ENCODE peak calls at places on chromosomes 5 and 9, in eight cellular contexts. T is tibial artery, S is PC-9, O is GM23248, C is tibial nerve, M is HCT116, Y is MM.1S, D is right atrium auricular region. K is an unnamed sample.

GRCh38 chr5:141846031-141846430 is 32.2 kb downstream of the PCDH1 start:
- DNase-seq in T (no peak), S (no peak), O (peak), C (no peak), M (no peak), Y (no peak), D (no peak), K (no peak)

GRCh38 chr5:74642543-74642863 is 2.0 kb upstream of the ENC1 start:
- DNase-seq in T (no peak), S (peak), O (peak), C (no peak), M (no peak), Y (no peak), D (no peak), K (no peak)

GRCh38 chr5:120252839-120253238 is 211.3 kb upstream of the PRR16 start:
- DNase-seq in T (no peak), S (no peak), O (no peak), C (no peak), M (no peak), Y (no peak), D (no peak), K (no peak)

GRCh38 chr5:133319244-133319643 is 267.4 kb downstream of the HSPA4 start:
- DNase-seq in T (no peak), S (no peak), O (no peak), C (no peak), M (no peak), Y (no peak), D (no peak), K (no peak)

GRCh38 chr5:141713616-141714309 is 31.7 kb upstream of the ARAP3 start:
- DNase-seq in T (no peak), S (peak), O (peak), C (no peak), M (no peak), Y (no peak), D (no peak), K (no peak)

GRCh38 chr9:122134822-122135528 is 24.6 kb downstream of the NDUFA8 start:
- DNase-seq in T (no peak), S (no peak), O (peak), C (no peak), M (no peak), Y (no peak), D (no peak), K (no peak)

GRCh38 chr5:116032094-116032517 is at the start of gene ARL14EPL:
- DNase-seq in T (peak), S (peak), O (peak), C (no peak), M (peak), Y (no peak), D (peak), K (peak)

GRCh38 chr5:31632460-31632859 is 6.5 kb upstream of the PDZD2 start:
- DNase-seq in T (no peak), S (no peak), O (no peak), C (no peak), M (no peak), Y (no peak), D (no peak), K (no peak)

DNA sequence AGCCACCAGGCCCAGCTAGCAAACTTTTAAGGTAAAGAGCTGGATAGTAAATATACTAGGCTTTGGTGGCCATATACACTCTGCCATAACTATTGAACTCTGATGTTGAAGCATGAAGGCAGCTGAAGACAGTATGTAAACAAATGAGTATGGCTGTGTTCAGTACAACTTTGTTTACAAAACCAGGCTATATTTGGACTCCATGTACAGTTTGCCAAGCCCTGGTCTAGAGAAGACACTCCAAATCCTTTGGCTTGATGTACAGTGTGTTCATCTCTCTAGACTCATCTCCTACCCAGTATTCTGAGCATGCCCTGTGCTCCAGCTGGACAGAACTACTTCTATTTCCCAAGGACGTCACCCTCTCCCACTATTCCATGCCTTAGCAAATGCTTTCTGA is 54.3 kb upstream of the MEGF10 start:
- DNase-seq in T (no peak), S (no peak), O (no peak), C (no peak), M (no peak), Y (no peak), D (no peak), K (no peak)
- H3K27ac ChIP-seq in T (no peak), S (no peak), O (no peak), C (no peak), M (no peak), Y (no peak), D (no peak), K (no peak)

DNA sequence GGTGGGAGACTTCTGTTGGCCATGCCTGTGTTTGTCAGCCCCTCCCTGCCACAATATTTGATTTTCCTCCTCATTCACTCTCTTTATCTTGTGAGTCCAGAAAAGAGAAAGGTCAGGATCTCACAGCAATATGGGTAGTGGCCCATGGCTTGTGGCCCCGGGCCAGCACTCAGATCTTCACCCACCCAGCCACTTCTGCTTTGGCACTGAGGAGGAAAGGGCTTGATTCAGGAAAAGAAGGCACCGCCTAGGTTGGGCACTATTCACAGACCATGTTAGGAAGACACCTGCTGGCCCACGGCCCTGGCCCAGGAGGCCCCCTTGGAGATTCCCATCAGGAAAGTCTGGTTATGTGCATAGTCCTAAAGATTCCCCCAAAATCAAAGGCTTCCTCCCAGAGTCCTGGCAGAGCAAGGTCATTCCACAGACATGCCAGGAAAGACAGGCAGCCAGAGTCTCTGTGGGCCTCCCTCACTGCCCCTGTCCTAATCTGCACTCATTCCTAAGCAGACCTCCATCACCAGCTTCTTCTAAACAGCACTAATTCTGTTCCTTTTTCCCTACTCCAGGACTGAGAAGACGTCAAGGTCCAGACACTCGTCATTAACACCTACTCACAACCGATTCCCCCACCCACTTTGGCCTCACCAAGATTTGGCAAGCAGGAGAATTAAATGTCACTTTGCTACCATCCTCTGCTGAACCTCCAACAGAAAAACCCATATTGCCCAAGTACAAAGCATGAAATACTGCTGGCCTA is 179.3 kb downstream of the DEPDC1B start:
- DNase-seq in T (peak), S (no peak), O (no peak), C (no peak), M (no peak), Y (no peak), D (no peak), K (no peak)
- H3K27ac ChIP-seq in T (peak), S (no peak), O (no peak), C (no peak), M (no peak), Y (no peak), D (peak), K (no peak)

GRCh38 chr9:91857831-91858669 is 92.0 kb downstream of the ROR2 start:
- DNase-seq in T (no peak), S (no peak), O (no peak), C (no peak), M (no peak), Y (no peak), D (no peak), K (no peak)
- H3K27ac ChIP-seq in T (no peak), S (no peak), O (no peak), C (no peak), M (no peak), Y (no peak), D (no peak), K (no peak)

GRCh38 chr9:87497080-87497603 is 525 bp upstream of the DAPK1 start:
- DNase-seq in T (no peak), S (no peak), O (no peak), C (no peak), M (no peak), Y (no peak), D (no peak), K (no peak)
- H3K27ac ChIP-seq in T (no peak), S (peak), O (no peak), C (no peak), M (no peak), Y (peak), D (no peak), K (no peak)

GRCh38 chr5:126871441-126871840 is 94.5 kb downstream of the LMNB1 start:
- DNase-seq in T (no peak), S (no peak), O (peak), C (no peak), M (no peak), Y (no peak), D (no peak), K (no peak)
- H3K27ac ChIP-seq in T (no peak), S (no peak), O (no peak), C (no peak), M (no peak), Y (no peak), D (no peak), K (no peak)

GRCh38 chr5:107542428-107542827 is 128.3 kb downstream of the EFNA5 start:
- DNase-seq in T (peak), S (peak), O (peak), C (peak), M (peak), Y (no peak), D (peak), K (peak)
- H3K27ac ChIP-seq in T (peak), S (peak), O (no peak), C (no peak), M (no peak), Y (no peak), D (peak), K (peak)

GRCh38 chr5:96199713-96200183 is 233.3 kb downstream of the PCSK1 start:
- DNase-seq in T (no peak), S (no peak), O (no peak), C (no peak), M (no peak), Y (no peak), D (no peak), K (no peak)
- H3K27ac ChIP-seq in T (no peak), S (no peak), O (no peak), C (no peak), M (no peak), Y (no peak), D (no peak), K (no peak)